ENCODE peak calls at places on chromosomes 12 and 14, in six cellular contexts. One of them, this sample, is unnamed.

GRCh38 chr12:93174048-93174447 is 203.7 kb upstream of the NUDT4 start:
- DNase-seq in NCI-H2029: no peak
- DNase-seq in naive thymus-derived CD8-positive, alpha-beta T cell: no peak
- DNase-seq in body of pancreas: no peak
- DNase-seq in NCI-H1417 treated with DMSO at 0.1 percent for 48 hours: no peak
- DNase-seq in CD4-positive, alpha-beta T cell: no peak
- DNase-seq in this sample: no peak

GRCh38 chr12:57106021-57106708 is 5.0 kb downstream of the STAT6 start:
- DNase-seq in body of pancreas: no peak
- DNase-seq in NCI-H2029: no peak
- DNase-seq in NCI-H1417 treated with DMSO at 0.1 percent for 48 hours: no peak
- DNase-seq in CD4-positive, alpha-beta T cell: no peak
- DNase-seq in naive thymus-derived CD8-positive, alpha-beta T cell: no peak
- DNase-seq in this sample: no peak

GRCh38 chr12:79934309-79935020 is 432 bp downstream of the PPP1R12A start:
- DNase-seq in naive thymus-derived CD8-positive, alpha-beta T cell: peak; percentile 36
- DNase-seq in body of pancreas: no peak
- DNase-seq in CD4-positive, alpha-beta T cell: peak; percentile 29
- DNase-seq in NCI-H1417 treated with DMSO at 0.1 percent for 48 hours: no peak
- DNase-seq in NCI-H2029: peak; percentile 54
- DNase-seq in this sample: no peak

GRCh38 chr14:95311752-95312151 is 8.0 kb downstream of the CLMN start:
- DNase-seq in NCI-H1417 treated with DMSO at 0.1 percent for 48 hours: no peak
- DNase-seq in NCI-H2029: no peak
- DNase-seq in CD4-positive, alpha-beta T cell: no peak
- DNase-seq in body of pancreas: no peak
- DNase-seq in naive thymus-derived CD8-positive, alpha-beta T cell: no peak
- DNase-seq in this sample: no peak

GRCh38 chr12:132328282-132329029 is 933 bp downstream of the GALNT9 start:
- DNase-seq in NCI-H1417 treated with DMSO at 0.1 percent for 48 hours: no peak
- DNase-seq in body of pancreas: no peak
- DNase-seq in CD4-positive, alpha-beta T cell: no peak
- DNase-seq in NCI-H2029: no peak
- DNase-seq in naive thymus-derived CD8-positive, alpha-beta T cell: no peak
- DNase-seq in this sample: no peak

GRCh38 chr14:89544636-89545301 is 127.7 kb upstream of the FOXN3 start:
- DNase-seq in NCI-H2029: no peak
- DNase-seq in CD4-positive, alpha-beta T cell: no peak
- DNase-seq in naive thymus-derived CD8-positive, alpha-beta T cell: no peak
- DNase-seq in body of pancreas: no peak
- DNase-seq in NCI-H1417 treated with DMSO at 0.1 percent for 48 hours: no peak
- DNase-seq in this sample: no peak

GRCh38 chr12:130104114-130104513 is 58.1 kb upstream of the FZD10 start:
- DNase-seq in NCI-H2029: peak; percentile 73
- DNase-seq in NCI-H1417 treated with DMSO at 0.1 percent for 48 hours: peak; percentile 35
- DNase-seq in naive thymus-derived CD8-positive, alpha-beta T cell: no peak
- DNase-seq in body of pancreas: no peak
- DNase-seq in CD4-positive, alpha-beta T cell: no peak
- DNase-seq in this sample: no peak

GRCh38 chr12:65152586-65152985 is 16.8 kb upstream of the LEMD3 start:
- DNase-seq in body of pancreas: no peak
- DNase-seq in NCI-H1417 treated with DMSO at 0.1 percent for 48 hours: no peak
- DNase-seq in naive thymus-derived CD8-positive, alpha-beta T cell: no peak
- DNase-seq in CD4-positive, alpha-beta T cell: no peak
- DNase-seq in NCI-H2029: no peak
- DNase-seq in this sample: no peak

GRCh38 chr12:71626768-71627167 is 36.9 kb downstream of the ZFC3H1 start:
- DNase-seq in CD4-positive, alpha-beta T cell: no peak
- DNase-seq in NCI-H1417 treated with DMSO at 0.1 percent for 48 hours: no peak
- DNase-seq in naive thymus-derived CD8-positive, alpha-beta T cell: no peak
- DNase-seq in NCI-H2029: no peak
- DNase-seq in body of pancreas: no peak
- DNase-seq in this sample: no peak

GRCh38 chr14:97642631-97643030 is 845.4 kb downstream of the VRK1 start:
- DNase-seq in NCI-H2029: no peak
- DNase-seq in body of pancreas: no peak
- DNase-seq in naive thymus-derived CD8-positive, alpha-beta T cell: no peak
- DNase-seq in CD4-positive, alpha-beta T cell: no peak
- DNase-seq in NCI-H1417 treated with DMSO at 0.1 percent for 48 hours: no peak
- DNase-seq in this sample: no peak

GRCh38 chr12:124228050-124228711 is 66.7 kb upstream of the RFLNA start:
- DNase-seq in body of pancreas: no peak
- DNase-seq in NCI-H1417 treated with DMSO at 0.1 percent for 48 hours: no peak
- DNase-seq in NCI-H2029: no peak
- DNase-seq in CD4-positive, alpha-beta T cell: no peak
- DNase-seq in naive thymus-derived CD8-positive, alpha-beta T cell: no peak
- DNase-seq in this sample: no peak

GRCh38 chr12:18400186-18400585 is 138.9 kb downstream of the PIK3C2G start:
- DNase-seq in body of pancreas: no peak
- DNase-seq in NCI-H1417 treated with DMSO at 0.1 percent for 48 hours: no peak
- DNase-seq in NCI-H2029: no peak
- DNase-seq in CD4-positive, alpha-beta T cell: no peak
- DNase-seq in naive thymus-derived CD8-positive, alpha-beta T cell: no peak
- DNase-seq in this sample: no peak

GRCh38 chr12:47900480-47901129 is 4.2 kb downstream of the VDR start:
- DNase-seq in NCI-H2029: no peak
- DNase-seq in CD4-positive, alpha-beta T cell: no peak
- DNase-seq in body of pancreas: peak; percentile 61
- DNase-seq in naive thymus-derived CD8-positive, alpha-beta T cell: no peak
- DNase-seq in NCI-H1417 treated with DMSO at 0.1 percent for 48 hours: no peak
- DNase-seq in this sample: no peak

GRCh38 chr14:29446971-29447370 is 480.7 kb downstream of the PRKD1 start:
- DNase-seq in body of pancreas: no peak
- DNase-seq in naive thymus-derived CD8-positive, alpha-beta T cell: no peak
- DNase-seq in CD4-positive, alpha-beta T cell: no peak
- DNase-seq in NCI-H2029: no peak
- DNase-seq in NCI-H1417 treated with DMSO at 0.1 percent for 48 hours: no peak
- DNase-seq in this sample: no peak

GRCh38 chr12:111638576-111638975 is 39.5 kb upstream of the ATXN2 start:
- DNase-seq in naive thymus-derived CD8-positive, alpha-beta T cell: no peak
- DNase-seq in CD4-positive, alpha-beta T cell: no peak
- DNase-seq in body of pancreas: no peak
- DNase-seq in NCI-H2029: no peak
- DNase-seq in NCI-H1417 treated with DMSO at 0.1 percent for 48 hours: no peak
- DNase-seq in this sample: no peak

GRCh38 chr14:51860836-51861583 is 598 bp downstream of the GNG2 start:
- DNase-seq in body of pancreas: no peak
- DNase-seq in NCI-H2029: no peak
- DNase-seq in naive thymus-derived CD8-positive, alpha-beta T cell: no peak
- DNase-seq in NCI-H1417 treated with DMSO at 0.1 percent for 48 hours: no peak
- DNase-seq in CD4-positive, alpha-beta T cell: no peak
- DNase-seq in this sample: no peak

GRCh38 chr12:22656376-22656775 is 31.4 kb downstream of the ETNK1 start:
- DNase-seq in body of pancreas: no peak
- DNase-seq in NCI-H1417 treated with DMSO at 0.1 percent for 48 hours: no peak
- DNase-seq in CD4-positive, alpha-beta T cell: no peak
- DNase-seq in NCI-H2029: no peak
- DNase-seq in naive thymus-derived CD8-positive, alpha-beta T cell: no peak
- DNase-seq in this sample: no peak

GRCh38 chr12:105738036-105738435 is 400.7 kb downstream of the NUAK1 start:
- DNase-seq in body of pancreas: no peak
- DNase-seq in naive thymus-derived CD8-positive, alpha-beta T cell: no peak
- DNase-seq in NCI-H2029: no peak
- DNase-seq in CD4-positive, alpha-beta T cell: no peak
- DNase-seq in NCI-H1417 treated with DMSO at 0.1 percent for 48 hours: no peak
- DNase-seq in this sample: peak; percentile 46